ENCODE peak calls at places on chromosomes 7 and 10, in eight cellular contexts. U is H1, W is A549, D is sigmoid colon, F is upper lobe of left lung, L is transverse colon, B is K562, P is stomach. O is an unnamed sample.

GRCh38 chr7:140656548-140657515 is 15.9 kb upstream of the ADCK2 start:
- DNase-seq in U (no peak), F (peak), L (peak), W (no peak), D (peak), P (peak), B (no peak), O (no peak)

GRCh38 chr7:141014091-141014490 is 661 bp downstream of the MRPS33 start:
- DNase-seq in F (no peak), D (no peak), P (no peak), L (no peak), B (no peak), U (no peak), W (no peak), O (no peak)

GRCh38 chr10:93701903-93702277 is 502 bp downstream of the FRA10AC1 start:
- DNase-seq in D (no peak), W (peak), L (no peak), P (no peak), U (no peak), B (peak), F (no peak), O (no peak)

GRCh38 chr7:157306836-157307533 is 29.8 kb upstream of the DNAJB6 start:
- DNase-seq in U (no peak), D (no peak), B (no peak), P (no peak), W (no peak), F (no peak), L (no peak), O (no peak)

GRCh38 chr10:93062499-93063216 is 2.1 kb downstream of the CYP26C1 start:
- DNase-seq in W (peak), B (no peak), U (no peak), L (no peak), F (no peak), D (no peak), P (no peak), O (no peak)

GRCh38 chr10:71865561-71866041 is 14.6 kb upstream of the PSAP start:
- DNase-seq in P (no peak), F (no peak), U (no peak), L (no peak), B (no peak), D (no peak), W (peak), O (no peak)

GRCh38 chr10:97511711-97512445 is 13.2 kb downstream of the UBTD1 start:
- DNase-seq in B (peak), D (no peak), U (no peak), W (no peak), P (no peak), L (no peak), F (no peak), O (no peak)

GRCh38 chr10:12540341-12540781 is 191.0 kb downstream of the CAMK1D start:
- DNase-seq in P (no peak), B (no peak), W (no peak), L (no peak), F (no peak), D (no peak), U (no peak), O (peak)

GRCh38 chr10:62554632-62555199 is 180.5 kb downstream of the ZNF365 start:
- DNase-seq in U (no peak), B (peak), W (peak), F (no peak), D (no peak), L (no peak), P (no peak), O (peak)

GRCh38 chr10:107585630-107586029 is 421.1 kb upstream of the SORCS1 start:
- DNase-seq in W (no peak), B (no peak), D (no peak), F (no peak), U (no peak), P (no peak), L (no peak), O (no peak)

GRCh38 chr10:12875100-12875499 is 126.4 kb downstream of the CCDC3 start:
- DNase-seq in U (no peak), L (no peak), W (no peak), F (no peak), B (no peak), P (no peak), D (no peak), O (no peak)

GRCh38 chr10:15571570-15571969 is 148.2 kb downstream of the ITGA8 start:
- DNase-seq in L (no peak), P (no peak), U (no peak), F (no peak), B (peak), D (peak), W (no peak), O (no peak)

GRCh38 chr10:1203216-1203615 is 147.0 kb downstream of the WDR37 start:
- DNase-seq in U (no peak), L (no peak), W (no peak), D (no peak), P (no peak), B (no peak), F (no peak), O (no peak)

GRCh38 chr10:12728569-12728968 is 272.9 kb downstream of the CCDC3 start:
- DNase-seq in L (no peak), D (no peak), W (no peak), F (no peak), B (no peak), P (no peak), U (no peak), O (no peak)

GRCh38 chr7:28136885-28137284 is 43.7 kb downstream of the JAZF1 start:
- DNase-seq in F (no peak), U (no peak), D (no peak), W (no peak), P (no peak), L (no peak), B (no peak), O (no peak)

GRCh38 chr7:149317986-149318672 is 56.1 kb downstream of the ZNF783 start:
- DNase-seq in P (no peak), U (peak), W (peak), L (no peak), F (no peak), B (peak), D (no peak), O (no peak)

GRCh38 chr10:73287441-73287840 is 35.0 kb upstream of the MRPS16 start:
- DNase-seq in U (no peak), W (no peak), D (no peak), P (no peak), L (no peak), B (no peak), F (no peak), O (no peak)

GRCh38 chr7:2525161-2525930 is 5.8 kb downstream of the LFNG start:
- DNase-seq in U (no peak), B (no peak), P (no peak), F (peak), W (no peak), D (no peak), L (peak), O (no peak)

GRCh38 chr7:42794673-42795072 is 117.2 kb downstream of the C7orf25 start:
- DNase-seq in P (no peak), L (no peak), B (no peak), D (no peak), U (no peak), F (no peak), W (no peak), O (no peak)
- TF ChIP-seq CTCF in P (no peak), L (no peak), B (no peak), D (no peak), U (no peak), F (no peak), W (no peak), O (no peak)

GRCh38 chr10:3143366-3143765 is 29.2 kb downstream of the PITRM1 start:
- DNase-seq in P (no peak), U (no peak), W (no peak), D (peak), F (no peak), B (no peak), L (no peak), O (no peak)

GRCh38 chr10:3140280-3140679 is 32.3 kb downstream of the PITRM1 start:
- DNase-seq in W (no peak), B (no peak), F (no peak), D (peak), P (no peak), U (no peak), L (no peak), O (no peak)

GRCh38 chr10:3139135-3139910 is 33.3 kb downstream of the PITRM1 start:
- DNase-seq in L (no peak), B (no peak), D (peak), W (peak), F (no peak), U (no peak), P (no peak), O (no peak)

GRCh38 chr10:3142146-3142875 is 30.3 kb downstream of the PITRM1 start:
- DNase-seq in B (no peak), U (no peak), F (no peak), D (peak), W (no peak), P (no peak), L (no peak), O (no peak)

DNA sequence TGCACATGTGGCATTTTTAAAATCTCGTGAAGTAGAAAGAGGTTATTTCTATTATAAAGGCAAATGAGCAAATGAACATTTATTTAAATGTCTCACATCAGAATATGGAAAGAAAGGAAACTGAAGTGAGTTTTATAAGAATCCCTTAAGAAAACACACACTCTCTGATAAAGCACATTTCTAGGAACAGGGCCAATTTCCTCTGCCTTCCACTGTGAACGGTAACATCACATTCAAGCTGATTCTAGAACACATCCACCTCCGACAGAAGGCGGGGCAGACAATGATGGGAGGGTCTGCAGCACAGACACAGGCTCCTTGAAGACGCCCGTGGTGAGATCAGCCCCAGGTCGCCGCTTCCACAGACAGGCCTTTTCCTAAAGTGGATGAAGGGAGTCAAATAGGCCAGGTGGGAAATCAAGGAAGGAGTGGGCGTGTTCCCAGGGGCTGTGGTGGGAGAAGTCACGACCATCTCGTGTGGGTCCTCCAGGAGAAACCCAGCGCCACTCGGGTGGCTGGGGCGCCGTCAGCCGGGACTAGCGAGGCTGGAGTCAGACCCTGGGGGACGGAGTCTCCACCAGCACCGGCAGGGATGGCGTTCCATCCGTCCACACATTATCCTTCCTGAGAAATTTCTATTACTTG is 31.1 kb downstream of the PITRM1 start:
- DNase-seq in U (no peak), P (no peak), D (peak), L (no peak), B (no peak), F (no peak), W (no peak), O (no peak)
- H3K27ac ChIP-seq in U (no peak), P (no peak), D (no peak), L (no peak), B (no peak), F (no peak), W (no peak), O (peak)

GRCh38 chr10:126969310-126969709 is 64.1 kb downstream of the DOCK1 start:
- DNase-seq in P (no peak), W (peak), L (peak), D (no peak), F (no peak), B (no peak), U (no peak), O (no peak)
- TF ChIP-seq EP300 in P (no peak), W (no peak), L (no peak), D (no peak), F (no peak), B (no peak), U (no peak), O (no peak)

DNA sequence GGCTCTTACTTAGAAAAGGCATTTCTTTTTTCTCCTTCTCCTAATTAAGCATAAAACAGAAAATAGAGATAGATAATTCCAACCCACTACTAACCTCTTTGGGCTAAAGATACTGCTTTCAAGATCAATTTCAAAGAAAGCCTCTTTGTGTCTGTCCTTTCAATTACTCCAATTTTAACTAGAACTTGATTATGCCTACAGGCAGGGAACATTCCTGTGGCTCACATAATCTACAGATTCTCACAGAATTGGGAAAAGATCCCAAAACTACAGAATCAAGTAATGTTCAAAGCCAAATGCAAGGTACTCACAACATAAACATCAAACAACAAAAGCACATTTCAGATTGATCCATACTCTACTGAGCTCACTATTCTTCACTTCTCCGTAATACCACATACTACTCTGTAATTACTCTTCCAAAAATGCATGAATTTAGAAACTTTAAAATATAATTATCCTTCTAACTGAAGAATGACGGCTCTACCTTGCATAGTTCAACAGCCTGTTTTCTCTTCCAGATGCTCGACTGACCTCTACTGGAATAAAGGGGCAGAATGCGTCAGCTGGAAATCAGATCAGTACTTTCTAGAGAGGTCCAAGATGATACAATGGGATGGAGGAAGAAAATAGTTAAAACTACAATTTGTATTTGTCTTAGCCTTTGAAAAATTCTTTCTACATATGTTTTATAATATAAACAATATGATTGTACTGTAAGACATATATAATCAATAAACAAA is 3.9 kb downstream of the MTERF1 start:
- DNase-seq in L (no peak), D (no peak), P (no peak), F (no peak), W (peak), U (no peak), B (peak), O (no peak)
- TF ChIP-seq CTCF in L (no peak), D (no peak), P (no peak), F (no peak), W (peak), U (no peak), B (no peak), O (no peak)

GRCh38 chr7:151408839-151409554 is 841 bp downstream of the WDR86 start:
- DNase-seq in D (peak), L (peak), W (no peak), U (no peak), F (no peak), P (no peak), B (no peak), O (no peak)
- H3K27ac ChIP-seq in D (peak), L (peak), W (peak), U (no peak), F (peak), P (peak), B (no peak), O (peak)

GRCh38 chr10:76125900-76126299 is 694.5 kb downstream of the LRMDA start:
- DNase-seq in D (no peak), B (no peak), P (no peak), U (no peak), W (no peak), L (no peak), F (no peak), O (peak)
- TF ChIP-seq EP300 in D (no peak), B (no peak), P (no peak), U (no peak), W (no peak), L (no peak), F (no peak), O (no peak)

DNA sequence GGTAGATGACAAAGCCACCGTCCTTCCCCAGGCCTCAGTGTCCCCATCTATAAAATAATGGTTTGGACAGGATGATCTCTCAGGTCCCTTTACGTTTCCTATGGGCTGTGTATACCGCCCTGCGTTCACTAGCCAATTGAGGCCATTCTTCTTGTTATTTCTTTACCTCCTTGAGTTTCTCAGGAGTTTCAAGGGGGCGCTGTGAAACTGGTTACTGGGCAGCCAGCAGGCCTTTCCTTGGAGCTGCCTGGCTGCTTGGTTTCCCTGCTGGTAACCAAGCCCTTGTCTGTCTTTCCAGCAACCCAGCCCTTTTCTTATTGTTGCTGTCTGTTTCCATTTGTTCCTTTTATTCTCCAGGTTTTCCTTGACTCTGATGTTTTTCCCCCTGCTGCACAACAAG is 26.9 kb downstream of the FGF8 start:
- DNase-seq in D (no peak), L (no peak), U (peak), W (peak), F (no peak), P (no peak), B (peak), O (no peak)
- TF ChIP-seq CTCF in D (no peak), L (no peak), U (peak), W (peak), F (no peak), P (no peak), B (peak), O (no peak)

DNA sequence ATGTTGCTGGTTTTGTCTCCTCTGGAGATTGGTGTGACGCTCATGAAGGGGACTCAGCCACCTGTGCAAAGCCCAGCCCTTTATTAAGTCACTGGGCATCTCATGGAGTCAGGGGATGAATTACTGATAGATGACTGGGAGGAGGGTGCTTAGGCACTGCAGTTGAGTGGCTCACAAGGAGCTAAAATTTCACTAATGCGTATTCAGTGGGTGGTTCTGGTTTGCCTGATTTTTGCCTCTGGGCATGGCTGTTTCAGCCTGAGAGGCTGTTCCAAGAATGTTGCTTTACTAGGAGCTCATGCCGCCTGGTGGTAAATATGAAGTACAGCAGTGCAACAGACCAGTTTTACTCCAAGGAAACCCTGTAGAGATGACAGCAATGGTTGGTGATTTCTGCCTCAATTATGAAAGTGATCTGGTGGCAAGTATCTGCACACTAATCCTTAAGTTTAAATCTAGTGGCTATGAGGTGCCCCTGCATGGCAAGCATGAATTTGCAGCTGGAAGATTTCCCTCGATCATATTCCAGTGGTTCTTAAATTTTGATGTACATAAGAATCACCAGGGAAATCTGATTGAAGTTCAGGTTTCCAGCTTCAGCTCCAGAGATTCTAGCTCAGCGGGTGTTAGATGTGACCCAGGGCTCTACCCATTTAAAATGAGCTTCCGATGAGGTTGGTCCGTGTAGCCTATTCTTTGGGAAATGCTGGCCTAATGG is 19.9 kb downstream of the ACTA2 start:
- DNase-seq in L (peak), W (peak), B (peak), P (peak), F (peak), U (no peak), D (peak), O (no peak)
- H3K27ac ChIP-seq in L (peak), W (peak), B (no peak), P (peak), F (peak), U (no peak), D (peak), O (peak)

DNA sequence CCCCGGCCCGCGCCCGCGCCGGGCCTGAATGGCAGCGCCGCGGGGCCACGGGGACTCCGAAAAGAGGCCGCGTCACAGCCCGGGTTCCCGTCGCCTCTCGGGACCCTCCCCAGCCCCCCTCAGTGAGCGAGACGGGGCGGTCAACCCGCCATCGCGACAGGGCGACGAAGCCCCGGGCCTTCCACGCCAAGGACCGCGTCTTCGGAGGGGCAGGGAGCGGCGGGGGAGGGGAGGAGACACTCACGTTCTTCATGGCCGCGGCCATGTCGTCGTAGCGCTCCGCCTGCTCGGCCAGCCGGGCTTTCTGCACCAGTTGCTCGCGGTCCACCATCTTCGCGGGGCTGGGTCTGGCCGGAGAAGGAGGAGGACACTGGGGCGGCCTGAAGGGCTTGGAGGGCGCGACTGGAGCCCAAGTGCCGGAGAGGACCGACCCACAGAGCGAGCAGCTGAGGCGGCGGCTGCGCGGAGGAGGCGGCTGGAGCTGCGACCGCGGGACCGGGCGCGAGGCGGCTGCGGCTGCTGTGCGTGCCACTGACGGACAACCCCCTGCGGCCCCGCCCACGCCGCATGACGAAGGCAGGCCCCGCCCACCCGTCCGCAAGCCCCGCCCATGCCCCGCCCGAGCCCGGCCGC is at the start of gene YWHAG:
- DNase-seq in P (peak), D (peak), B (peak), F (peak), W (peak), U (no peak), L (peak), O (peak)
- TF ChIP-seq EP300 in P (peak), D (no peak), B (no peak), F (no peak), W (no peak), U (peak), L (no peak), O (no peak)

O was measured in esophagus muscularis mucosa.